ENCODE peak calls at places on chromosomes 13 and 19, in nine cellular contexts. S is psoas muscle; R is CD8-positive, alpha-beta T cell; I is SJSA1; Y is astrocyte of the cerebellum; H is cardiac fibroblast; P is uterus; Z is foreskin fibroblast; B is stomach. U is an unnamed sample.

GRCh38 chr19:40614595-40615411 is 13.6 kb downstream of the LTBP4 start:
- DNase-seq in S (peak), R (peak), I (peak), Y (peak), H (peak), P (peak), Z (peak), B (peak), U (peak)

GRCh38 chr19:6249296-6249695 is 30.5 kb downstream of the MLLT1 start:
- DNase-seq in S (no peak), R (no peak), I (peak), Y (no peak), H (no peak), P (no peak), Z (no peak), B (no peak), U (no peak)

GRCh38 chr13:51437550-51438127 is 15.2 kb downstream of the INTS6 start:
- DNase-seq in S (peak), R (no peak), I (no peak), Y (no peak), H (no peak), P (no peak), Z (no peak), B (no peak), U (no peak)

GRCh38 chr13:34137200-34137599 is 319.3 kb downstream of the RFC3 start:
- DNase-seq in S (no peak), R (no peak), I (no peak), Y (no peak), H (no peak), P (no peak), Z (no peak), B (no peak), U (no peak)

GRCh38 chr19:39805120-39805519 is 26.5 kb downstream of the LEUTX start:
- DNase-seq in S (no peak), R (no peak), I (no peak), Y (no peak), H (no peak), P (no peak), Z (peak), B (no peak), U (no peak)

GRCh38 chr13:74466015-74466414 is 331.8 kb upstream of the KLF12 start:
- DNase-seq in S (no peak), R (no peak), I (no peak), Y (no peak), H (no peak), P (no peak), Z (no peak), B (no peak), U (no peak)

GRCh38 chr13:46359731-46360130 is 27.3 kb downstream of the RUBCNL start:
- DNase-seq in S (no peak), R (no peak), I (no peak), Y (no peak), H (peak), P (no peak), Z (peak), B (no peak), U (no peak)

GRCh38 chr13:88068316-88068715 is 397.1 kb downstream of the SLITRK5 start:
- DNase-seq in S (no peak), R (no peak), I (no peak), Y (peak), H (no peak), P (no peak), Z (no peak), B (no peak), U (no peak)

GRCh38 chr13:24116103-24116502 is 44.4 kb upstream of the SPATA13 start:
- DNase-seq in S (no peak), R (no peak), I (no peak), Y (no peak), H (no peak), P (no peak), Z (no peak), B (no peak), U (no peak)

GRCh38 chr13:75870397-75870801 is 234.3 kb downstream of the LMO7 start:
- DNase-seq in S (no peak), R (peak), I (peak), Y (no peak), H (peak), P (no peak), Z (peak), B (no peak), U (peak)

GRCh38 chr13:48404952-48405351 is 8.0 kb downstream of the LPAR6 start:
- DNase-seq in S (no peak), R (no peak), I (no peak), Y (no peak), H (no peak), P (no peak), Z (no peak), B (no peak), U (no peak)

GRCh38 chr13:44739539-44739938 is 163.4 kb upstream of the TSC22D1 start:
- DNase-seq in S (no peak), R (no peak), I (no peak), Y (no peak), H (no peak), P (no peak), Z (peak), B (no peak), U (no peak)

GRCh38 chr19:38213911-38214625 is 10.0 kb downstream of the DPF1 start:
- DNase-seq in S (no peak), R (no peak), I (peak), Y (peak), H (peak), P (no peak), Z (peak), B (no peak), U (peak)

GRCh38 chr13:60837806-60838205 is 440.8 kb downstream of the TDRD3 start:
- DNase-seq in S (no peak), R (no peak), I (no peak), Y (peak), H (no peak), P (no peak), Z (no peak), B (no peak), U (no peak)

GRCh38 chr19:10408511-10409291 is 5.4 kb upstream of the CDC37 start:
- DNase-seq in S (peak), R (no peak), I (no peak), Y (no peak), H (no peak), P (no peak), Z (no peak), B (no peak), U (no peak)

GRCh38 chr13:48496796-48497195 is 36.1 kb downstream of the RCBTB2 start:
- DNase-seq in S (no peak), R (no peak), I (no peak), Y (no peak), H (no peak), P (no peak), Z (no peak), B (no peak), U (no peak)

GRCh38 chr13:37618554-37618953 is 20.0 kb upstream of the POSTN start:
- DNase-seq in S (no peak), R (no peak), I (peak), Y (peak), H (peak), P (no peak), Z (peak), B (no peak), U (no peak)

GRCh38 chr19:18202759-18203407 is 959 bp downstream of the RAB3A start:
- DNase-seq in S (peak), R (no peak), I (no peak), Y (no peak), H (peak), P (peak), Z (no peak), B (no peak), U (peak)

GRCh38 chr13:110293649-110294048 is 13.3 kb downstream of the COL4A1 start:
- DNase-seq in S (no peak), R (no peak), I (no peak), Y (no peak), H (peak), P (no peak), Z (no peak), B (no peak), U (no peak)

GRCh38 chr19:43351998-43352746 is 1.3 kb upstream of the CD177 start:
- DNase-seq in S (no peak), R (no peak), I (no peak), Y (no peak), H (no peak), P (no peak), Z (no peak), B (no peak), U (no peak)
- H3K4me3 ChIP-seq in S (no peak), R (no peak), I (no peak), Y (no peak), H (no peak), P (no peak), Z (no peak), B (no peak), U (no peak)

GRCh38 chr19:12773571-12773970 is 1.8 kb downstream of the HOOK2 start:
- DNase-seq in S (no peak), R (no peak), I (peak), Y (no peak), H (peak), P (no peak), Z (no peak), B (no peak), U (peak)
- H3K4me3 ChIP-seq in S (no peak), R (no peak), I (no peak), Y (no peak), H (no peak), P (no peak), Z (no peak), B (no peak), U (no peak)

GRCh38 chr13:112588490-112589297 is 741 bp upstream of the TUBGCP3 start:
- DNase-seq in S (peak), R (no peak), I (no peak), Y (no peak), H (no peak), P (no peak), Z (no peak), B (no peak), U (no peak)

GRCh38 chr13:112587359-112587766 is 590 bp downstream of the TUBGCP3 start:
- DNase-seq in S (peak), R (peak), I (peak), Y (peak), H (peak), P (peak), Z (peak), B (peak), U (peak)

GRCh38 chr13:112587767-112588489 is at the start of gene TUBGCP3:
- DNase-seq in S (peak), R (peak), I (peak), Y (peak), H (peak), P (peak), Z (peak), B (peak), U (peak)

GRCh38 chr13:112583592-112584277 is 4.2 kb downstream of the TUBGCP3 start:
- DNase-seq in S (no peak), R (no peak), I (no peak), Y (no peak), H (no peak), P (no peak), Z (no peak), B (no peak), U (no peak)

GRCh38 chr13:112586334-112586733 is 1.6 kb downstream of the TUBGCP3 start:
- DNase-seq in S (no peak), R (no peak), I (no peak), Y (no peak), H (no peak), P (no peak), Z (no peak), B (no peak), U (no peak)
- H3K4me3 ChIP-seq in S (no peak), R (no peak), I (no peak), Y (no peak), H (no peak), P (no peak), Z (peak), B (no peak), U (peak)

DNA sequence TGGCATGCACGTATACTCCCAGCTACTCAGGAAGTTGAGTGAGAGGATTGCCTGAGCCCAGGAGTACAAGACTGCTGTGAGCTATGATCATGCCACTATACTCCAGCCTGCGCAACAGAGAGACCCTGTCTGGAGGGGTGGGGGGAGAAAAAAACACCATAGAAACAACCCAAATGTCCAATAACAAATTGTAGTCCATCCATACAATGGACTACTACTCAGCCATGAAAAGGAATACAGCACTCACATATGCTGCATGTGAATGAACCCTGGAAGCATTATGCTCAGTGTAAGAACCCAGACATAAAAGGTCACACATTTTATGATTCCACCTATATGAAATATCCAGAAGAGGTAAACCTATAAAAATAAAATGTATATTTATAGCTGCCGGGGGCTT is 42.3 kb downstream of the CD320 start:
- DNase-seq in S (no peak), R (no peak), I (no peak), Y (no peak), H (no peak), P (no peak), Z (no peak), B (no peak), U (no peak)
- H3K4me3 ChIP-seq in S (no peak), R (no peak), I (no peak), Y (no peak), H (no peak), P (no peak), Z (no peak), B (no peak), U (no peak)